ENCODE peak calls at places on chromosomes 2 and 18, in ten cellular contexts. Q is T-helper 2 cell; T is stimulated activated CD8-positive, alpha-beta memory T cell treated with anti-CD3 and anti-CD28 coated beads, Interleukin-15, amount 100 ng/mL, for 1 hour; V is substantia nigra; N is KG1; J is left lobe of liver; B is amygdala; A is GM13977; U is Kasumi-1; H is EH. F is an unnamed sample.

GRCh38 chr2:101372792-101373191 is 14.5 kb downstream of the CREG2 start:
- DNase-seq in Q (no peak), T (no peak), V (no peak), N (no peak), J (no peak), B (no peak), A (no peak), U (no peak), H (no peak), F (no peak)

GRCh38 chr2:217711236-217711635 is 291.6 kb downstream of the TNS1 start:
- DNase-seq in Q (no peak), T (no peak), V (no peak), N (no peak), J (no peak), B (no peak), A (no peak), U (no peak), H (peak), F (peak)

GRCh38 chr2:169994782-169995181 is 167.5 kb downstream of the UBR3 start:
- DNase-seq in Q (no peak), T (no peak), V (no peak), N (no peak), J (no peak), B (no peak), A (no peak), U (no peak), H (no peak), F (no peak)

GRCh38 chr18:77530732-77531131 is 281.1 kb downstream of the GALR1 start:
- DNase-seq in Q (no peak), T (no peak), V (no peak), N (no peak), J (no peak), B (no peak), A (no peak), U (no peak), H (no peak), F (no peak)

GRCh38 chr18:24735504-24736243 is 275.2 kb downstream of the HRH4 start:
- DNase-seq in Q (no peak), T (no peak), V (no peak), N (no peak), J (no peak), B (no peak), A (no peak), U (no peak), H (no peak), F (no peak)

GRCh38 chr2:216115224-216115582 is 6.1 kb downstream of the XRCC5 start:
- DNase-seq in Q (no peak), T (no peak), V (no peak), N (no peak), J (no peak), B (no peak), A (no peak), U (peak), H (no peak), F (no peak)

GRCh38 chr2:96400049-96401000 is 64.8 kb downstream of the NCAPH start:
- DNase-seq in Q (no peak), T (no peak), V (no peak), N (no peak), J (no peak), B (no peak), A (no peak), U (no peak), H (no peak), F (no peak)

GRCh38 chr2:15391771-15392170 is 169.4 kb downstream of the NBAS start:
- DNase-seq in Q (no peak), T (no peak), V (no peak), N (no peak), J (no peak), B (no peak), A (no peak), U (no peak), H (no peak), F (no peak)

GRCh38 chr2:221529943-221530652 is 42.0 kb downstream of the EPHA4 start:
- DNase-seq in Q (no peak), T (no peak), V (no peak), N (no peak), J (no peak), B (no peak), A (no peak), U (no peak), H (peak), F (no peak)

GRCh38 chr2:240811346-240812300 is 8.4 kb downstream of the KIF1A start:
- DNase-seq in Q (no peak), T (no peak), V (no peak), N (no peak), J (no peak), B (no peak), A (no peak), U (no peak), H (no peak), F (peak)

GRCh38 chr18:11997466-11997865 is 16.2 kb downstream of the IMPA2 start:
- DNase-seq in Q (no peak), T (no peak), V (no peak), N (no peak), J (no peak), B (no peak), A (no peak), U (no peak), H (no peak), F (no peak)

GRCh38 chr2:173058097-173058496 is 17.5 kb upstream of the MAP3K20 start:
- DNase-seq in Q (no peak), T (no peak), V (no peak), N (no peak), J (peak), B (no peak), A (no peak), U (no peak), H (peak), F (no peak)

GRCh38 chr2:1936411-1936980 is 192.2 kb upstream of the PXDN start:
- DNase-seq in Q (no peak), T (no peak), V (no peak), N (no peak), J (no peak), B (no peak), A (no peak), U (no peak), H (peak), F (no peak)

GRCh38 chr2:239273280-239274234 is 127.3 kb downstream of the HDAC4 start:
- DNase-seq in Q (no peak), T (no peak), V (no peak), N (no peak), J (peak), B (no peak), A (no peak), U (no peak), H (no peak), F (peak)

GRCh38 chr2:8567469-8568108 is 114.3 kb upstream of the ID2 start:
- DNase-seq in Q (no peak), T (no peak), V (no peak), N (no peak), J (peak), B (no peak), A (no peak), U (no peak), H (peak), F (no peak)

GRCh38 chr18:23131693-23132319 is 3.5 kb upstream of the CABLES1 start:
- DNase-seq in Q (no peak), T (peak), V (peak), N (peak), J (no peak), B (peak), A (peak), U (peak), H (peak), F (no peak)

GRCh38 chr2:8714283-8714682 is 32.4 kb downstream of the ID2 start:
- DNase-seq in Q (no peak), T (no peak), V (no peak), N (no peak), J (no peak), B (no peak), A (no peak), U (no peak), H (no peak), F (no peak)

GRCh38 chr2:187994464-187995331 is 297.0 kb upstream of the GULP1 start:
- DNase-seq in Q (no peak), T (no peak), V (peak), N (no peak), J (peak), B (peak), A (no peak), U (peak), H (peak), F (no peak)

GRCh38 chr18:39455300-39455699 is 1889.7 kb upstream of the CELF4 start:
- DNase-seq in Q (no peak), T (no peak), V (no peak), N (no peak), J (no peak), B (no peak), A (no peak), U (no peak), H (peak), F (no peak)

GRCh38 chr2:204669386-204669785 is 124.1 kb downstream of the PARD3B start:
- DNase-seq in Q (no peak), T (no peak), V (no peak), N (no peak), J (no peak), B (no peak), A (no peak), U (no peak), H (peak), F (no peak)

GRCh38 chr2:194999771-195000170 is 657.3 kb upstream of the SLC39A10 start:
- DNase-seq in Q (no peak), T (no peak), V (no peak), N (no peak), J (no peak), B (no peak), A (no peak), U (no peak), H (no peak), F (no peak)

GRCh38 chr2:73985318-73986084 is 791 bp downstream of the TET3 start:
- DNase-seq in Q (no peak), T (no peak), V (no peak), N (no peak), J (peak), B (no peak), A (peak), U (peak), H (no peak), F (no peak)

GRCh38 chr2:21694079-21694478 is 570.3 kb downstream of the TDRD15 start:
- DNase-seq in Q (no peak), T (no peak), V (no peak), N (no peak), J (no peak), B (no peak), A (no peak), U (no peak), H (no peak), F (no peak)

GRCh38 chr2:169247231-169247630 is 115.1 kb downstream of the LRP2 start:
- DNase-seq in Q (no peak), T (no peak), V (no peak), N (no peak), J (no peak), B (no peak), A (no peak), U (no peak), H (no peak), F (no peak)

GRCh38 chr2:241312082-241312481 is 3.4 kb downstream of the HDLBP start:
- DNase-seq in Q (no peak), T (no peak), V (no peak), N (no peak), J (no peak), B (no peak), A (no peak), U (no peak), H (peak), F (no peak)

F was measured in coronary artery.